ENCODE peak calls at places on chromosomes 7 and 10, in nine cellular contexts. F, D, S, T, V, C, Z, P and A are unnamed samples.
A peak's percentile ranks its signal among the peaks of the same experiment; 100 is the strongest.

GRCh38 chr7:150417863-150418262 is 32.6 kb upstream of the GIMAP8 start:
- DNase-seq in F (no peak), D (no peak), S (no peak), T (no peak), V (no peak), C (no peak), Z (no peak), P (no peak), A (no peak)

GRCh38 chr7:6234384-6234783 is 38.0 kb downstream of the CYTH3 start:
- DNase-seq in F (no peak), D (no peak), S (no peak), T (no peak), V (no peak), C (no peak), Z (no peak), P (no peak), A (no peak)

GRCh38 chr10:74208081-74208480 is 57.1 kb downstream of the ADK start:
- DNase-seq in F (no peak), D (no peak), S (no peak), T (no peak), V (no peak), C (no peak), Z (peak; percentile 57), P (no peak), A (no peak)

GRCh38 chr10:99926925-99927718 is 82.6 kb downstream of the DNMBP start:
- DNase-seq in F (no peak), D (no peak), S (no peak), T (no peak), V (peak; percentile 12), C (peak; percentile 73), Z (no peak), P (peak; percentile 72), A (peak; percentile 41)

GRCh38 chr10:128884061-128884425 is 583.0 kb upstream of the MGMT start:
- DNase-seq in F (no peak), D (no peak), S (no peak), T (no peak), V (no peak), C (no peak), Z (no peak), P (no peak), A (no peak)

GRCh38 chr7:80770675-80771081 is 132.2 kb downstream of the CD36 start:
- DNase-seq in F (no peak), D (no peak), S (no peak), T (no peak), V (no peak), C (no peak), Z (no peak), P (no peak), A (no peak)

GRCh38 chr10:102678842-102679289 is 34.6 kb downstream of the TRIM8 start:
- DNase-seq in F (peak; percentile 53), D (no peak), S (peak; percentile 90), T (peak; percentile 84), V (peak; percentile 85), C (peak; percentile 63), Z (peak; percentile 86), P (peak; percentile 67), A (peak; percentile 58)

GRCh38 chr7:94190599-94191061 is 186.5 kb upstream of the BET1 start:
- DNase-seq in F (no peak), D (no peak), S (no peak), T (no peak), V (no peak), C (peak; percentile 82), Z (no peak), P (peak; percentile 96), A (peak; percentile 77)

GRCh38 chr10:26621889-26622681 is 75.4 kb upstream of the PDSS1 start:
- DNase-seq in F (no peak), D (peak; percentile 6), S (peak; percentile 90), T (peak; percentile 6), V (peak; percentile 52), C (peak; percentile 92), Z (peak; percentile 63), P (peak; percentile 17), A (peak; percentile 93)

GRCh38 chr10:133318494-133319127 is 9.9 kb downstream of the ZNF511 start:
- DNase-seq in F (no peak), D (no peak), S (peak; percentile 93), T (peak; percentile 87), V (peak; percentile 86), C (peak; percentile 66), Z (peak; percentile 95), P (peak; percentile 59), A (peak; percentile 54)

GRCh38 chr10:110504111-110504735 is 6.5 kb downstream of the DUSP5 start:
- DNase-seq in F (no peak), D (no peak), S (no peak), T (no peak), V (no peak), C (peak; percentile 90), Z (no peak), P (peak; percentile 79), A (no peak)

GRCh38 chr7:16900212-16900768 is 18.5 kb upstream of the AGR3 start:
- DNase-seq in F (no peak), D (no peak), S (no peak), T (no peak), V (no peak), C (no peak), Z (no peak), P (no peak), A (peak; percentile 71)

GRCh38 chr7:94422136-94422535 is 27.4 kb downstream of the COL1A2 start:
- DNase-seq in F (no peak), D (no peak), S (no peak), T (no peak), V (no peak), C (no peak), Z (no peak), P (no peak), A (no peak)

GRCh38 chr7:66699998-66700397 is 40.5 kb upstream of the RABGEF1 start:
- DNase-seq in F (no peak), D (no peak), S (no peak), T (no peak), V (no peak), C (no peak), Z (no peak), P (no peak), A (no peak)

GRCh38 chr7:135853008-135853407 is 104.4 kb upstream of the FAM180A start:
- DNase-seq in F (no peak), D (no peak), S (no peak), T (no peak), V (no peak), C (no peak), Z (no peak), P (no peak), A (no peak)

GRCh38 chr10:43682956-43683355 is 34.3 kb upstream of the ZNF32 start:
- DNase-seq in F (no peak), D (no peak), S (no peak), T (no peak), V (no peak), C (no peak), Z (no peak), P (no peak), A (no peak)
- TF ChIP-seq CTCF in F (no peak), D (no peak), S (no peak), T (no peak), V (no peak), C (no peak), Z (no peak), P (no peak), A (no peak)

DNA sequence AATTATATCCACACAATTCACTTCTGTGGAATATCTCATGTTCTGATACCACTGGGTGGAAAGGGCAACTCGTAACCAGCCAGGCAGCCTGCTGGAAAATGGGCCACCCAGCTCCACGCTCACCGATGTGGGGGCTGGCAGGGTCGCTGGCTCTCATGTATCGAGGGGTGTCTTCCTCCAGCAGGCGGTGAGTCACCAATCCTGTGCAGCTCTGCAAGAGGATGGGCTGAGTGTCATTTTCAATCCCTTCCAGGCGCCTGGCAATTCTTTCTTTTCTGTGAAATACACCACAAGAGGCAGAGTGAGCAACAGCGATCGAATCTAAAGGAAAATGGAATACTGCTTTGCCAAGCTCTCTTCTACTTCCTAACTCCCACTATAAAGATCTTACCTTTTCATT is 80.1 kb downstream of the SVIL start:
- DNase-seq in F (no peak), D (no peak), S (no peak), T (no peak), V (no peak), C (peak; percentile 17), Z (no peak), P (no peak), A (peak; percentile 22)
- TF ChIP-seq CTCF in F (no peak), D (no peak), S (no peak), T (no peak), V (no peak), C (no peak), Z (no peak), P (no peak), A (no peak)

GRCh38 chr10:114876169-114876568 is 54.6 kb downstream of the FHIP2A start:
- DNase-seq in F (no peak), D (no peak), S (no peak), T (no peak), V (no peak), C (peak; percentile 9), Z (no peak), P (no peak), A (no peak)

GRCh38 chr10:114876602-114877300 is 55.2 kb downstream of the FHIP2A start:
- DNase-seq in F (peak; percentile 41), D (no peak), S (peak; percentile 82), T (peak; percentile 65), V (peak; percentile 81), C (peak; percentile 86), Z (peak; percentile 86), P (peak; percentile 90), A (peak; percentile 84)

GRCh38 chr10:114872519-114873087 is 51.0 kb downstream of the FHIP2A start:
- DNase-seq in F (no peak), D (no peak), S (no peak), T (no peak), V (no peak), C (no peak), Z (no peak), P (no peak), A (no peak)

GRCh38 chr10:114877301-114877644 is 55.7 kb downstream of the FHIP2A start:
- DNase-seq in F (no peak), D (no peak), S (no peak), T (no peak), V (no peak), C (no peak), Z (no peak), P (no peak), A (no peak)

DNA sequence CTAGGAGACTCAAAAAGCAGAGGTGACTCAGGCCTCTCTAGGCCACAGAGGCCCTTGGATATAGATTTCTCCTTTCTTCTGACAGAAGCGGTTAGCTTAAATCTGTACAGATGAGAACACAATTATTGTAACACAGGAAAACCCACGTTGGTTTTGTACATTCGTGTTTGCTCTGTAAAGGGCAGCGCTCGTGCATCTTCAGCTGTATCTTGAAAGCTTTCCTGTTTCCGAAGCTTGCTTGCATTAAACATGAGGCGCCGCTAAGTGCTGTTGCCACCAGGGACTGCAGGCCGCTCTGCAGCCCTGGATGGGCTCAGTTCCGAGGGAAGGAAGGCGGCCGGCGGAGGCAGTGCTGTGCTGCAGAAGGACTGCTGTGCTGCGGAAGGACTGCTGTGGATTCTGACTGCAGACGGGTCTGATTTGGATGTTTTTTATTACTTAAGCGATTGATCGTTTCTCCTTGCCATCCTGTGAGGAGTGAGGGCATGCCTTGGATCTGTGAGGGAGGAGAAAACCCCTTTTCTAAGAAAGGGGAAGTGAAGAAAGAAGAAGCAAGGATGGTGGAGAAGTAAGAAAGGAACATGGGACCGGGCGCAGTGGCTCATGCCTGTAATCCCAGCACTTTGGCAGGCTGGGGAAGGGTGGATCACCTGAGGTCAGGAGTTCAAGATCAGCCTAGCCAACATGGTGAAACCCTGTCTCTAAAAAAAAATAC is 53.4 kb downstream of the FHIP2A start:
- DNase-seq in F (no peak), D (no peak), S (peak; percentile 81), T (peak; percentile 44), V (peak; percentile 71), C (no peak), Z (peak; percentile 88), P (peak; percentile 69), A (no peak)
- TF ChIP-seq CTCF in F (no peak), D (no peak), S (no peak), T (no peak), V (no peak), C (no peak), Z (no peak), P (peak; percentile 34), A (no peak)

GRCh38 chr7:48292949-48293348 is 121.7 kb downstream of the ABCA13 start:
- DNase-seq in F (no peak), D (no peak), S (no peak), T (no peak), V (no peak), C (no peak), Z (no peak), P (no peak), A (no peak)
- TF ChIP-seq CTCF in F (no peak), D (no peak), S (no peak), T (no peak), V (no peak), C (no peak), Z (no peak), P (no peak), A (no peak)